ENCODE peak calls at places on chromosomes 11 and 22, in four cellular contexts. O, R, T and Y are unnamed samples.

GRCh38 chr11:69638941-69639681 is 1.8 kb upstream of the CCND1 start:
- DNase-seq in O (peak), R (peak), T (peak), Y (peak)

GRCh38 chr11:113874920-113875413 is 405 bp downstream of the USP28 start:
- DNase-seq in O (no peak), R (no peak), T (no peak), Y (no peak)

GRCh38 chr11:85831050-85831449 is 20.1 kb upstream of the SYTL2 start:
- DNase-seq in O (no peak), R (no peak), T (no peak), Y (no peak)

GRCh38 chr22:35921777-35922176 is 106.8 kb downstream of the RBFOX2 start:
- DNase-seq in O (peak), R (peak), T (peak), Y (peak)

GRCh38 chr11:33701831-33702230 is 1.2 kb upstream of the C11orf91 start:
- DNase-seq in O (no peak), R (no peak), T (no peak), Y (no peak)

GRCh38 chr11:108647701-108648527 is 17.0 kb upstream of the DDX10 start:
- DNase-seq in O (peak), R (peak), T (peak), Y (peak)

GRCh38 chr22:32695451-32695891 is 106.0 kb upstream of the TIMP3 start:
- DNase-seq in O (no peak), R (no peak), T (peak), Y (no peak)

GRCh38 chr11:91299980-91300379 is 924.6 kb upstream of the FAT3 start:
- DNase-seq in O (no peak), R (no peak), T (no peak), Y (no peak)

GRCh38 chr11:125448136-125448535 is 47.9 kb downstream of the FEZ1 start:
- DNase-seq in O (no peak), R (no peak), T (no peak), Y (no peak)

GRCh38 chr11:45743556-45744468 is 61.1 kb upstream of the SLC35C1 start:
- DNase-seq in O (no peak), R (no peak), T (peak), Y (no peak)

GRCh38 chr11:1694846-1695547 is 2.0 kb upstream of the KRTAP5-6 start:
- DNase-seq in O (no peak), R (no peak), T (no peak), Y (no peak)

GRCh38 chr11:68373810-68374501 is 61.6 kb downstream of the LRP5 start:
- DNase-seq in O (no peak), R (no peak), T (peak), Y (no peak)

GRCh38 chr11:125300791-125301218 is 136.3 kb downstream of the PKNOX2 start:
- DNase-seq in O (no peak), R (no peak), T (no peak), Y (no peak)

GRCh38 chr11:2299773-2300172 is 1.9 kb downstream of the C11orf21 start:
- DNase-seq in O (no peak), R (no peak), T (no peak), Y (no peak)

GRCh38 chr11:112004389-112004788 is 20.8 kb upstream of the DLAT start:
- DNase-seq in O (peak), R (peak), T (peak), Y (peak)

GRCh38 chr22:29306175-29306829 is at the start of gene GAS2L1:
- DNase-seq in O (peak), R (peak), T (peak), Y (peak)

DNA sequence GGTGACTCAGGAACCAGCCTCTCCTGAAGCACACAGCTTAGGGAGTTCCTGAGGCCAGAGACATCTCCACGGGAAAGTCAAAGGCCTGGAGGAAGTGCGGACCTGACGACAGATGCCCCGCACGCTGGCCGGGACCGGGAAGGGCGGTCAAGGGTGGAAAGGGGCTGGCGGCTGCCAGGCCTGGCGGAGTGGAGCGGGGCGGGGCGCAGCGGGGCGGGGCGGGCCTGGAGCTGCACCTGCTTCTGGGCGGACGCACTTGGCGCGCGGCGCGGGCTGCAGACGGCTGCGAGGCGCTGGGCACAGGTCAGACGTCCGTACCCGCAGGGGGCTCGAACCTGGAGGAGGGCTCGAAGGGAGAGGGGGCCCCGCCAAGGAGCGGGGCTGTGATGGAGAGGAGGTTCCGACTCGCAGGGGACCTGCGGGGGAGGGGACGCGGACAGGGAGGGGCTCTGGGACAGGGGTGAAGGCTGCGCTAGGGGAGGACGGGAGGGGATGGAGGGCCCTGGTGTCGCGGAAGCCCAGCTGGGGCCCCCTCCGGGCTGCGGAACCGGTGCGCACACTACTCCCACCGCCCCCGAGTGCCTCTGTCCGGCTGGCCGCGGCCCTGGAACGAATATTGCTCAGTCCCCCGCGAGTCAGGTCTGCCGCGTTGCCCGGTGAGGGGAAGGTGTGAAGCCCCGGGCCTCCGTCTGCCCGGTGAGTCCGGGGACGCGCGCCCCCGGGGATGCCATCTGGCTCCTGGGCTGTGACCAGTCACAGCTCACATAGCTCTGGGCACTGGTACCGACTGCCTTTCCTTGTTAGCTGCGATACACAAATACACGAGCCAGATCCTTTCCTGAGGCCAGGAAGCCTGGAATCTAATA is at the start of gene TMEM45B:
- DNase-seq in O (peak), R (no peak), T (no peak), Y (no peak)
- TF ChIP-seq ELF4 in O (no peak), R (no peak), T (no peak), Y (no peak)

GRCh38 chr11:100673063-100673462 is 14.0 kb upstream of the ARHGAP42 start:
- DNase-seq in O (no peak), R (no peak), T (no peak), Y (no peak)
- TF ChIP-seq SP1 in O (no peak), R (no peak), T (no peak), Y (no peak)

DNA sequence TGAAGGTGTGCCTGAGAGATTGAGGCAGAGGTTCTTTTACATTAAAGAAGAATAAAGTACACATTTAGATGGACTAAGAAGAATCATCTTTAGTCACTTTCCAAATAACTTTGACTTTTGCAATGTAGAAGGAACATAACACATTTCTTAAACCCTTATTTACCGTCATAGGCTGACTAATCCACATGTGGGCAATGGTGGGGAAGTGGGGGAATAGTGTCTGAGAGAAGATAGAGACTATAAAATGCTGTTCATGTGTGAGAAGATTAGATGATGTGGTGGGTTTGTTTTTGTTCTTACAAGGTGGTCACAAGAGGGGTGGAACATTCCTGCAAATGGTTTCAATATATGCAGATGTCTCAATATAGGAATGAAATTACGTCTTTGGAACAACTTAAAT is 1.8 kb downstream of the MS4A4A start:
- DNase-seq in O (no peak), R (no peak), T (no peak), Y (no peak)
- TF ChIP-seq ELF4 in O (no peak), R (no peak), T (no peak), Y (no peak)

DNA sequence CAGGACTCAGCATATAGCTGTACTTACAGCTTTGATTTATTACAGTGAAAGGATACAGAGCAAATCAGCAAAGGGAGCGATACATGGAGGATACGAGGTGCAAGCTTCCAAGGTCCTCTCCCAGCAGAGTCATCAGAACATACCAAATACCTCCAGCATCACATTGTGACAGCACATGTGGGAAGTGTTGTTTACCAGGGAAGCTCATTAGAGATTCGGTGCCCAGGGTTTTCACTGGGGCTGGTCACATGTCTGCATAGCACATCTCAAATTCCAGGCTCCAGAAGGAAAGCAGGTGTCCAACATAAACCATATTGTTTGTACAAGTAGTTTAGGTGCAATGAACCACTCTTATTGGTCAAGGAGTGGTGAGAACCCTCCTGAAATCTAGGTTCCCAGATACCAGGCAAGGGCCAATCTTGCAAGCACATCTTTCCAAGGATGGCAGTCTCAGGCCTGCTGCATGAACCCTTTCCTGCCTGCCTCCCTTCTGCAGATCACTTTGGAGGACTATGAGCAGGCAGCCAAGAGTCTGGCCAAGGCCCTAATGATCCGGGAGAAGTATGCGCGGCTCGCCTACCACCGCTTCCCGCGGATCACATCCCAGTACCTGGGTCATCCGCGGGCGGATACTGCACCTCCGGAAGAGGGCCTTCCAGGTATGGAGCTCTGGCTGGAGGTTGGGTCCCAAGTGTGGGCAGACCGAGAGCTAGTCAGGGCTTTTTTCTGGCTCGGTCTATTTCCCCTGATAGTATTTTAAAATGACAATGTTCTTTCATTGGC is 26.7 kb downstream of the AMPD3 start:
- DNase-seq in O (no peak), R (no peak), T (no peak), Y (no peak)
- TF ChIP-seq SP1 in O (no peak), R (no peak), T (no peak), Y (no peak)

GRCh38 chr22:19422440-19423301 is 8.9 kb downstream of the HIRA start:
- DNase-seq in O (no peak), R (no peak), T (no peak), Y (no peak)
- TF ChIP-seq ELF4 in O (no peak), R (no peak), T (no peak), Y (no peak)

DNA sequence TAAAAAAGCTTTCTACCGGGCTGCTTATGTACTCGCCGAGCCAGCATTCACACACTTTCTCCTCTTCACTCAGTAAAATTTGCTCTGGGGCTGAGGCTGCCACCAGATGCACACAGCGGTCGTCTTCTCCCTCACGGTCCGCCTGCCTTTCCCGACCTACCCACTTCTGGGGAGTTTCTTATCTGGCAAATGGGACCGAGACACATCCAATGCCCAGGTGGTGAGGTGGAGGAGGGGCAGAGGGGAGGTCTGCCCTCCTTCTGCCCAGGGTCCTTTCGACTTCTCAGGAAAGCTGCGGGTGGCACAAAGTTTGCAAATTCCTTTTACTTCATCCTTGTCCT is 43.9 kb downstream of the GRIK4 start:
- DNase-seq in O (no peak), R (no peak), T (no peak), Y (no peak)
- TF ChIP-seq SP1 in O (no peak), R (no peak), T (no peak), Y (no peak)

GRCh38 chr22:43434601-43435311 is 22.9 kb downstream of the MPPED1 start:
- DNase-seq in O (no peak), R (no peak), T (no peak), Y (no peak)
- TF ChIP-seq ELF4 in O (no peak), R (no peak), T (no peak), Y (no peak)

DNA sequence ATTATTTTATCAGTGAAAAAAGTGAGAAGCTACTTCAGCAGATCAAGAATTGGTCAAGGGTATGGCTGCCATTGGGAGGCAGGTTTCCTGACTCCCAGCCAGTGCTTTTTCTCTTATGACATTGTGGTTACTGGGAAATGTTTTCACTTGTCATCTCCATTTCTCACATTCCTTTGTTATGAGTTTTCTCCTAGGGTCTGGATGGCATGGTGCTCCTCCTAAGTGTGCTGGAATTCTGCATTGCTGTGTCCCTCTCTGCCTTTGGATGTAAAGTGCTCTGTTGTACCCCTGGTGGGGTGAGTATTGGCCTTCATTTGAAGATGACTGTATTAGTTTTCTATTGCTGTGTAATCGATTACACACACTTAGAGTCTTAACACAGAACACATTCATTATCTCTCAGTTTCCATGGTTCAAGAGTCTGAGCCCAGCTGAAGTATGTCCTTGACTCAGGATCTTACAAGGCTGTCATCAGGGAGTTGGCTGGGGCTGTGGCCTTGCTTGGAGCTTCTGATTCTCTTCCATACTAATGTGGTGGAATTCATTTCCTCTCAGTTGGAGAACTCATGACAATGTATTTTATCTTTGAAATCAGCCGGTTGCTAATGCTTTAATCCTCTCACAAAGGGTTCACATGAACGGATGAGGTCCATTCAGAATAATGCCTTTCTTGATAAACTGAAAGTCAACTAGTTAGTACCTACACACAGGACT is 21.0 kb upstream of the MS4A6E start:
- DNase-seq in O (no peak), R (no peak), T (no peak), Y (no peak)
- TF ChIP-seq SP1 in O (no peak), R (no peak), T (no peak), Y (no peak)

DNA sequence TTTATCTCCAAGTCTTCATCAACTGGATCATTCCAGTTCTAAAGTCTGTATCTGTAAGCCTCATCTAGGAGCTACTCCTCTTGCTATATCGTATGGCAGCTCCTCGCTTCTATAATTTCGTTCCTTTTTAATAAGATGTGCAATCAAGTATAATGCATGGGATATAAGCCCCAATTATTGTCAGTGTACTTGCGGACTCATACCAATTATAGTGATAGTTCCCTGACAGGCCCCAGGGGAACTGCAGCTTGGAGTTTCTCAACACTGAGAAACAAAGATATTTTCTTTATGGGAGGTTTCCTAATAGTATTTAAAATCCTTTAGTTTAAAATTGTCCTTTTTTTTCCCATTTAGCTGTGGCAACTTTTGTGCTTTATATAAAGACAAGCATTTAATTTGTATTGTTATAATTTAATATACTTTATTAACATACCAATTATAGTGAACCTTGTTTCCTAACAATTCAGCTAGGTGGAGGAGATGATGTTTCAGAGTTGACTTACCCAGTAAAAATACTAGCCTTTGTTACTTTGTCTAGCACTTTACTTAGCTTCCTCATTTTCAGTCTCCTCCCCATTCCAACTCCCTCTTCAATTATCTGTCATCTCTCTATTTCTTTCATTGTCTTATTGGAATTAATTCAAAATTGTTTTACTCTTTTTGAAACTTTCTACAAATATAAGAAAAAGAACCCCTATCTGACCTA is 25.3 kb upstream of the DDX17 start:
- DNase-seq in O (no peak), R (no peak), T (no peak), Y (no peak)
- TF ChIP-seq ELF4 in O (no peak), R (no peak), T (no peak), Y (no peak)